ENCODE peak calls at places on chromosomes 3 and 15, in eight cellular contexts. E, C, I, X, Y, Z, M and J are unnamed samples.

GRCh38 chr3:193589129-193589528 is 3.9 kb upstream of the OPA1 start:
- DNase-seq in Z (no peak), M (no peak), Y (no peak), E (no peak), I (no peak), C (no peak), X (no peak), J (no peak)

GRCh38 chr3:11007534-11007933 is 15.0 kb downstream of the SLC6A1 start:
- DNase-seq in Z (no peak), X (no peak), E (peak; percentile 64), M (no peak), I (no peak), Y (no peak), C (no peak), J (no peak)

GRCh38 chr15:80875568-80875967 is 96.4 kb downstream of the CEMIP start:
- DNase-seq in I (no peak), Z (peak; percentile 12), Y (no peak), M (no peak), C (no peak), X (no peak), E (no peak), J (no peak)

GRCh38 chr15:74127954-74128784 is 2.2 kb upstream of the ISLR2 start:
- DNase-seq in E (no peak), M (no peak), Y (no peak), I (no peak), Z (peak; percentile 41), C (no peak), X (no peak), J (no peak)

GRCh38 chr3:49662720-49663413 is 11.3 kb upstream of the APEH start:
- DNase-seq in M (no peak), Y (no peak), I (no peak), Z (no peak), E (no peak), X (no peak), C (no peak), J (no peak)

GRCh38 chr3:71570453-71571038 is 13.0 kb downstream of the FOXP1 start:
- DNase-seq in Y (no peak), C (no peak), E (no peak), Z (no peak), X (no peak), M (no peak), I (no peak), J (no peak)

GRCh38 chr3:40588406-40588805 is 63.6 kb downstream of the ZNF621 start:
- DNase-seq in Z (no peak), E (peak; percentile 61), I (no peak), M (no peak), X (no peak), C (no peak), Y (peak; percentile 31), J (no peak)

GRCh38 chr3:115146418-115147328 is at the start of gene ZBTB20:
- DNase-seq in C (no peak), E (peak; percentile 71), I (no peak), X (peak; percentile 76), Y (peak; percentile 72), Z (peak; percentile 83), M (peak; percentile 58), J (no peak)

GRCh38 chr15:89551502-89551901 is 23.8 kb upstream of the TICRR start:
- DNase-seq in X (no peak), Y (no peak), E (no peak), M (no peak), C (no peak), Z (peak; percentile 13), I (no peak), J (no peak)

GRCh38 chr3:98655666-98656065 is 62.3 kb upstream of the CPOX start:
- DNase-seq in M (no peak), X (no peak), C (peak; percentile 10), Y (no peak), Z (peak; percentile 91), E (no peak), I (no peak), J (peak; percentile 34)

GRCh38 chr15:62712455-62712839 is 330.1 kb upstream of the TPM1 start:
- DNase-seq in I (no peak), E (no peak), C (no peak), Z (no peak), Y (no peak), M (no peak), X (no peak), J (no peak)

GRCh38 chr15:31306036-31306425 is 20.6 kb upstream of the KLF13 start:
- DNase-seq in C (no peak), I (no peak), Z (no peak), X (no peak), M (no peak), Y (no peak), E (no peak), J (no peak)

GRCh38 chr3:127392146-127392470 is 104.3 kb upstream of the PRR20G start:
- DNase-seq in M (no peak), Z (no peak), X (no peak), E (no peak), C (no peak), I (no peak), Y (no peak), J (no peak)

GRCh38 chr3:117788086-117788485 is 1078.5 kb downstream of the TUSC7 start:
- DNase-seq in X (no peak), C (peak; percentile 32), E (no peak), Z (peak; percentile 52), M (no peak), I (no peak), Y (no peak), J (peak; percentile 95)

GRCh38 chr15:66909381-66909890 is 156.0 kb upstream of the SMAD3 start:
- DNase-seq in E (no peak), M (no peak), C (no peak), Z (no peak), X (no peak), Y (no peak), I (no peak), J (no peak)

GRCh38 chr15:67548532-67548852 is 6.0 kb downstream of the MAP2K5 start:
- DNase-seq in Z (no peak), C (no peak), M (no peak), X (no peak), I (no peak), E (no peak), Y (no peak), J (no peak)

GRCh38 chr15:39642011-39642640 is 61.2 kb downstream of the THBS1 start:
- DNase-seq in X (no peak), C (peak; percentile 37), E (no peak), Z (peak; percentile 78), M (no peak), I (no peak), Y (no peak), J (no peak)

GRCh38 chr15:71237456-71238188 is 122.4 kb downstream of the THSD4 start:
- DNase-seq in X (no peak), I (no peak), E (no peak), Y (peak; percentile 88), C (peak; percentile 92), M (peak; percentile 84), Z (peak; percentile 98), J (peak; percentile 88)

GRCh38 chr15:38547255-38547997 is 17.2 kb downstream of the RASGRP1 start:
- DNase-seq in X (no peak), C (peak; percentile 80), Z (peak; percentile 75), Y (no peak), M (no peak), I (no peak), E (no peak), J (no peak)

GRCh38 chr3:64417816-64418215 is 192.6 kb upstream of the PRICKLE2 start:
- DNase-seq in Z (peak; percentile 51), E (no peak), X (no peak), M (no peak), C (no peak), I (no peak), Y (no peak), J (no peak)

GRCh38 chr15:66294157-66294931 is 976 bp downstream of the DIS3L start:
- DNase-seq in X (no peak), M (peak; percentile 66), E (no peak), Z (peak; percentile 79), Y (peak; percentile 42), I (no peak), C (peak; percentile 47), J (peak; percentile 50)

GRCh38 chr15:100279446-100279845 is 62.3 kb downstream of the ADAMTS17 start:
- DNase-seq in X (no peak), Z (no peak), C (no peak), E (no peak), I (no peak), M (no peak), Y (no peak), J (no peak)

GRCh38 chr3:11637901-11638668 is 5.6 kb downstream of the VGLL4 start:
- DNase-seq in M (no peak), I (no peak), C (peak; percentile 83), Y (no peak), X (no peak), E (no peak), Z (peak; percentile 52), J (peak; percentile 73)

GRCh38 chr15:58182460-58183163 is 44.4 kb downstream of the AQP9 start:
- DNase-seq in C (no peak), Z (peak; percentile 72), M (no peak), X (no peak), I (no peak), Y (peak; percentile 14), E (peak; percentile 71), J (no peak)

GRCh38 chr15:41013698-41014414 is 60.6 kb downstream of the CHAC1 start:
- DNase-seq in I (no peak), E (no peak), Z (peak; percentile 86), M (no peak), C (no peak), Y (no peak), X (no peak), J (peak; percentile 44)
- TF ChIP-seq CTCF in I (no peak), E (no peak), Z (no peak), M (no peak), C (no peak), Y (no peak), X (no peak), J (no peak)

GRCh38 chr3:41898631-41899030 is 63.3 kb downstream of the ULK4 start:
- DNase-seq in Y (no peak), E (no peak), Z (no peak), I (no peak), C (no peak), X (no peak), M (no peak), J (no peak)

DNA sequence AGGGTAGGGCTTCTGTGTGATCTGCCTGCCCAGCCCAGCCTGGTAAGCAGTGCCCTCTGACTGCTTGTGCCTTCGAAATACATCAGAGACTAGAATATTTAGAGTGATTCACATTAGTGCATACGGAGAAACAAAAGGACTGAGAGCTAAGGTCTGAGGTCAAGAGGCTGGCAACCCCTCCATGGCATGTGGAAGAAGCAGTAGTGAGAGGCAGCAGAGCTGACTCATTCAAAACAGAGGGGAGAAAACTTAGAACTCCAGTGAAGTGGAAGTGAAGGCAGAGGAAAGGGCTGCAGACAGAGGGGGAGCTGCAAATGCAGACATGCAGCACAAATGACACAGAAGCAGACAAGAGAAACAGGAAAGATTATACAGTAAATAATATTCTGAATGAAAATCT is 61.6 kb downstream of the ULK4 start:
- DNase-seq in Y (no peak), C (no peak), M (no peak), I (no peak), Z (peak; percentile 27), E (no peak), X (no peak), J (no peak)
- TF ChIP-seq CTCF in Y (no peak), C (no peak), M (no peak), I (no peak), Z (no peak), E (no peak), X (no peak), J (no peak)

GRCh38 chr3:37985637-37986320 is 4.8 kb upstream of the VILL start:
- DNase-seq in Y (peak; percentile 83), X (no peak), M (peak; percentile 84), I (peak; percentile 92), C (no peak), E (no peak), Z (no peak), J (no peak)
- TF ChIP-seq CTCF in Y (no peak), X (no peak), M (no peak), I (no peak), C (no peak), E (no peak), Z (no peak), J (no peak)

GRCh38 chr3:153513236-153513635 is 351.2 kb downstream of the RAP2B start:
- DNase-seq in Z (peak; percentile 27), I (no peak), X (no peak), E (peak; percentile 12), C (no peak), M (no peak), Y (no peak), J (no peak)
- TF ChIP-seq CTCF in Z (peak; percentile 34), I (no peak), X (no peak), E (no peak), C (peak; percentile 37), M (no peak), Y (peak; percentile 10), J (peak; percentile 16)